ENCODE peak calls at places on chromosome 6, in eight cellular contexts. R is body of pancreas, W is adrenal gland, G is GM12878, Q is mesendoderm, S is pancreas, H is heart left ventricle, A is heart right ventricle. Y is an unnamed sample.
A peak's percentile ranks its signal among the peaks of the same experiment; 100 is the strongest.

GRCh38 chr6:89290401-89291155 is 24.5 kb downstream of the GABRR2 start:
- DNase-seq in W (no peak), S (no peak), R (peak; percentile 15), H (no peak), A (no peak), Q (no peak), G (no peak), Y (no peak)

GRCh38 chr6:51533962-51534361 is 553.5 kb downstream of the PKHD1 start:
- DNase-seq in R (no peak), G (no peak), H (no peak), W (no peak), S (no peak), Q (no peak), A (no peak), Y (no peak)

GRCh38 chr6:146962332-146962731 is 241.9 kb upstream of the STXBP5 start:
- DNase-seq in A (no peak), H (no peak), Q (no peak), S (no peak), R (no peak), W (peak; percentile 89), G (no peak), Y (no peak)

GRCh38 chr6:168709440-168709839 is 268.5 kb downstream of the SMOC2 start:
- DNase-seq in A (no peak), S (no peak), G (no peak), W (no peak), Q (no peak), R (no peak), H (no peak), Y (no peak)

GRCh38 chr6:141464490-141464889 is 668.2 kb upstream of the GJE1 start:
- DNase-seq in R (no peak), A (no peak), G (no peak), W (no peak), Q (peak; percentile 60), H (no peak), S (no peak), Y (peak; percentile 10)

GRCh38 chr6:18307006-18307405 is 42.7 kb upstream of the DEK start:
- DNase-seq in R (no peak), H (no peak), S (no peak), Q (peak; percentile 91), G (no peak), A (no peak), W (no peak), Y (peak; percentile 87)

GRCh38 chr6:52261229-52261628 is 16.9 kb upstream of the IL17F start:
- DNase-seq in H (no peak), A (no peak), W (no peak), R (no peak), G (no peak), Q (no peak), S (no peak), Y (peak; percentile 63)

GRCh38 chr6:63349401-63349800 is 29.6 kb upstream of the LGSN start:
- DNase-seq in A (no peak), S (no peak), H (no peak), R (no peak), W (no peak), G (no peak), Q (no peak), Y (no peak)

GRCh38 chr6:139708342-139709199 is 334.1 kb upstream of the CITED2 start:
- DNase-seq in G (no peak), A (no peak), W (peak; percentile 69), S (no peak), R (peak; percentile 25), H (no peak), Q (peak; percentile 29), Y (peak; percentile 70)

GRCh38 chr6:169931223-169931760 is 179.9 kb downstream of the ERMARD start:
- DNase-seq in H (no peak), R (no peak), G (no peak), Q (no peak), W (no peak), A (no peak), S (no peak), Y (no peak)

GRCh38 chr6:108582618-108583017 is 21.9 kb downstream of the FOXO3 start:
- DNase-seq in S (no peak), Q (no peak), W (no peak), A (no peak), R (no peak), G (no peak), H (no peak), Y (no peak)
- H3K4me1 ChIP-seq in S (peaks cover 53% of the 10 kb centered on the region), Q (no peaks in the 10 kb centered on the region), W (peaks cover 90% of the 10 kb centered on the region), A (peaks cover 87% of the 10 kb centered on the region), R (peaks cover 97% of the 10 kb centered on the region), G (no peaks in the 10 kb centered on the region), H (peaks cover 72% of the 10 kb centered on the region), Y (peaks cover 68% of the 10 kb centered on the region)

GRCh38 chr6:47479874-47480273 is 2.3 kb downstream of the CD2AP start:
- DNase-seq in S (no peak), R (no peak), Q (no peak), W (no peak), G (no peak), A (no peak), H (no peak), Y (no peak)
- H3K4me3 ChIP-seq in S (no peak overlapping the region), R (no peak overlapping the region), Q (no peak overlapping the region), W (no peak overlapping the region), G (peak overlapping the region; percentile 98), A (peak overlapping the region; percentile 93), H (no peak overlapping the region), Y (no peak overlapping the region)

GRCh38 chr6:143698759-143699750 is 21.3 kb downstream of the PHACTR2 start:
- DNase-seq in A (no peak), W (no peak), R (no peak), S (no peak), H (no peak), Q (peak; percentile 77), G (no peak), Y (no peak)
- H3K4me1 ChIP-seq in A (peaks cover 60% of the 10 kb centered on the region), W (peaks cover 72% of the 10 kb centered on the region), R (peaks cover 26% of the 10 kb centered on the region), S (peaks cover 15% of the 10 kb centered on the region), H (peaks cover 55% of the 10 kb centered on the region), Q (peaks cover 2% of the 10 kb centered on the region), G (peaks cover 6% of the 10 kb centered on the region), Y (peaks cover 33% of the 10 kb centered on the region)

GRCh38 chr6:40755749-40756452 is 168.7 kb upstream of the LRFN2 start:
- DNase-seq in Q (no peak), R (no peak), S (no peak), A (no peak), H (no peak), G (peak; percentile 8), W (no peak), Y (no peak)

GRCh38 chr6:40753939-40754448 is 166.8 kb upstream of the LRFN2 start:
- DNase-seq in R (no peak), G (no peak), A (no peak), W (no peak), H (no peak), Q (no peak), S (no peak), Y (no peak)

GRCh38 chr6:40754481-40755045 is 167.4 kb upstream of the LRFN2 start:
- DNase-seq in R (no peak), H (no peak), S (no peak), G (no peak), A (no peak), W (no peak), Q (no peak), Y (no peak)

GRCh38 chr6:40753048-40753447 is 165.9 kb upstream of the LRFN2 start:
- DNase-seq in H (no peak), G (no peak), A (no peak), W (no peak), S (no peak), Q (no peak), R (no peak), Y (no peak)

GRCh38 chr6:40755046-40755681 is 168.0 kb upstream of the LRFN2 start:
- DNase-seq in H (no peak), S (no peak), G (no peak), W (no peak), A (no peak), R (no peak), Q (peak; percentile 66), Y (no peak)
- H3K4me3 ChIP-seq in H (no peak overlapping the region), S (no peak overlapping the region), G (no peak overlapping the region), W (no peak overlapping the region), A (no peak overlapping the region), R (no peak overlapping the region), Q (no peak overlapping the region), Y (no peak overlapping the region)

Y was measured in SJSA1.